ENCODE peak calls at places on chromosomes 7 and 10, in four cellular contexts. V is fibroblast of pulmonary artery, D is brain microvascular endothelial cell, K is astrocyte of the spinal cord. L is an unnamed sample.

GRCh38 chr7:74141705-74142104 is 32.5 kb upstream of the EIF4H start:
- DNase-seq in K (no peak), D (no peak), V (no peak), L (peak)

GRCh38 chr7:106486331-106486730 is 174.6 kb downstream of the CCDC71L start:
- DNase-seq in D (no peak), V (peak), K (peak), L (peak)

GRCh38 chr10:115624448-115624847 is 531.3 kb downstream of the ATRNL1 start:
- DNase-seq in D (peak), K (peak), V (no peak), L (peak)

GRCh38 chr7:94289071-94289470 is 105.6 kb upstream of the COL1A2 start:
- DNase-seq in V (peak), D (peak), K (peak), L (peak)

GRCh38 chr7:38940774-38941173 is 31.8 kb upstream of the VPS41 start:
- DNase-seq in V (no peak), K (no peak), D (no peak), L (no peak)

GRCh38 chr10:1120146-1120695 is 64.0 kb downstream of the WDR37 start:
- DNase-seq in K (peak), D (no peak), V (no peak), L (no peak)

GRCh38 chr10:71214641-71215160 is 2.3 kb downstream of the UNC5B start:
- DNase-seq in D (no peak), K (no peak), V (no peak), L (no peak)

GRCh38 chr7:128164061-128164954 is 76.8 kb upstream of the LEP start:
- DNase-seq in V (peak), K (peak), D (peak), L (peak)

GRCh38 chr10:127462643-127463295 is 86.3 kb upstream of the NPS start:
- DNase-seq in D (no peak), V (no peak), K (no peak), L (no peak)

GRCh38 chr7:138125119-138125518 is 48.9 kb downstream of the AKR1D1 start:
- DNase-seq in K (peak), V (peak), D (peak), L (peak)

GRCh38 chr7:101519324-101520017 is 109.6 kb downstream of the MYL10 start:
- DNase-seq in D (peak), V (peak), K (peak), L (peak)

GRCh38 chr10:128481152-128481551 is 354.9 kb upstream of the MKI67 start:
- DNase-seq in K (no peak), D (no peak), V (no peak), L (no peak)

GRCh38 chr10:91054325-91054724 is 133.4 kb upstream of the ANKRD1 start:
- DNase-seq in K (no peak), V (peak), D (peak), L (peak)

GRCh38 chr10:34473174-34474059 is 341.7 kb downstream of the PARD3 start:
- DNase-seq in V (no peak), D (no peak), K (no peak), L (no peak)

GRCh38 chr10:33122014-33122788 is 164.2 kb upstream of the ITGB1 start:
- DNase-seq in D (peak), K (peak), V (peak), L (no peak)

GRCh38 chr10:102133373-102134195 is 744 bp downstream of the PPRC1 start:
- DNase-seq in V (peak), D (peak), K (peak), L (peak)

GRCh38 chr10:119491941-119492340 is 50.6 kb downstream of the RGS10 start:
- DNase-seq in D (no peak), V (no peak), K (no peak), L (no peak)

GRCh38 chr10:101304316-101304715 is 49.6 kb upstream of the BTRC start:
- DNase-seq in D (no peak), K (no peak), V (no peak), L (no peak)

GRCh38 chr10:97849101-97849490 is 547 bp upstream of the GOLGA7B start:
- DNase-seq in K (no peak), V (no peak), D (no peak), L (no peak)
- H3K4me3 ChIP-seq in K (no peak), V (no peak), D (no peak), L (no peak)

GRCh38 chr10:12710594-12711343 is 290.7 kb downstream of the CCDC3 start:
- DNase-seq in V (peak), D (peak), K (peak), L (peak)

GRCh38 chr10:12710157-12710556 is 291.4 kb downstream of the CCDC3 start:
- DNase-seq in K (no peak), D (no peak), V (no peak), L (no peak)

GRCh38 chr10:12709516-12709915 is 292.0 kb downstream of the CCDC3 start:
- DNase-seq in V (peak), D (no peak), K (peak), L (peak)

GRCh38 chr10:12712284-12712983 is 289.1 kb downstream of the CCDC3 start:
- DNase-seq in K (no peak), D (no peak), V (no peak), L (no peak)

GRCh38 chr10:12711344-12711708 is 290.2 kb downstream of the CCDC3 start:
- DNase-seq in D (no peak), K (no peak), V (no peak), L (no peak)
- TF ChIP-seq CTCF in D (no peak), K (no peak), V (no peak), L (no peak)

GRCh38 chr10:132187421-132188138 is 832 bp downstream of the DPYSL4 start:
- DNase-seq in K (no peak), V (no peak), D (no peak), L (no peak)

GRCh38 chr10:132184816-132185593 is 1.7 kb upstream of the DPYSL4 start:
- DNase-seq in V (no peak), D (no peak), K (no peak), L (no peak)

GRCh38 chr10:132188331-132188730 is 1.6 kb downstream of the DPYSL4 start:
- DNase-seq in D (no peak), V (no peak), K (no peak), L (no peak)

GRCh38 chr10:132186488-132187413 is at the start of gene DPYSL4:
- DNase-seq in D (no peak), V (peak), K (no peak), L (no peak)

DNA sequence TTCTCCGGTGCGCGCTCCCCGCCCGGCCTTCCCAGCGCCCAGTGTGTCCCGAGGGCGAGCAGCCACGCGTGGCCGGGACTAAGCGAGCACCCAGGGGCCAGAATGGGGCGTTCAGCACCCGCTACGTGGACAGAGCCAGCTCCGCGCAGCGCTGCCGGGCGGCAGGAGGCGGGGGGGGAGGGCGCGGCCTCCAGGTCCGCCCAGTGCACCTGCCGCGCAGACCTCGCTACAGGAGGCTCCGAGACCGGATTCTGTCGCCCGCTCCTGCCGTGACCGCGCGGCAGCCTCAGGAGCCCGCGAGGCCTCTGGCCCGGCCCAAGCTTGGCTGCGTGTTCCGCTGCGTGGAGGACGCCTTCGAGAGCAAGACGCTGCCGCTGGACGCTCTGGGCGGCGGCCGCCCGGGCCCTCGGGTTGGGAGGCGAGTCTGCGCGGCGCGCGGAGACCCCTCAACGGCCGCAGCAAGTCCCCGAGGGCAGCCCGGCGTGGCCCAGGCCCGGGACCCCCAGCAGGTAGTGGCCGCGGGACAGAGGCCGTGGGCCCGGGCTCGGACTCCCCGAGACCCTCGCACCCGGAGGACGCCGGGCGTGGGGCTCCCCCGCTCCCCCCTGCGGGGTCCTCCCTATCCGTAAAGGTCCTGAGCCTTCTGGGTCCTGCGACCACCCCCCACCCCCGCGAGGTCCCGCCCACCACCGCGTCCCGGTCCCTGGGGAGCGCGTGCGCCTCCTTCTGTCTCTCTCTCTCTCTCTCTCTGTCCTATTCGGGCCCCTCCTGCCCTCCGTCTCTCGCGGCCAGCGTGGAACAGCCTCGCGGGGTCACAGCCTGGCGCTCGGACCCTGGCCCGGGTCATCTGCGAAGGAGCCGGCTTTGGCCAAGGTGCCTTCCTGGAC is 904 bp upstream of the DPYSL4 start:
- DNase-seq in D (no peak), V (peak), K (peak), L (peak)
- H3K4me3 ChIP-seq in D (no peak), V (peak), K (no peak), L (peak)

GRCh38 chr7:100493476-100494264 is 9.9 kb downstream of the NYAP1 start:
- DNase-seq in K (peak), V (no peak), D (no peak), L (no peak)

GRCh38 chr7:100489824-100490223 is 6.1 kb downstream of the NYAP1 start:
- DNase-seq in K (peak), D (peak), V (peak), L (peak)

GRCh38 chr7:100491192-100491578 is 7.5 kb downstream of the NYAP1 start:
- DNase-seq in D (no peak), K (no peak), V (no peak), L (no peak)

GRCh38 chr7:100490483-100491191 is 6.9 kb downstream of the NYAP1 start:
- DNase-seq in V (no peak), D (no peak), K (no peak), L (no peak)

GRCh38 chr7:100492738-100493475 is 9.2 kb downstream of the NYAP1 start:
- DNase-seq in K (no peak), V (no peak), D (no peak), L (no peak)
- TF ChIP-seq CTCF in K (no peak), V (no peak), D (no peak), L (no peak)

DNA sequence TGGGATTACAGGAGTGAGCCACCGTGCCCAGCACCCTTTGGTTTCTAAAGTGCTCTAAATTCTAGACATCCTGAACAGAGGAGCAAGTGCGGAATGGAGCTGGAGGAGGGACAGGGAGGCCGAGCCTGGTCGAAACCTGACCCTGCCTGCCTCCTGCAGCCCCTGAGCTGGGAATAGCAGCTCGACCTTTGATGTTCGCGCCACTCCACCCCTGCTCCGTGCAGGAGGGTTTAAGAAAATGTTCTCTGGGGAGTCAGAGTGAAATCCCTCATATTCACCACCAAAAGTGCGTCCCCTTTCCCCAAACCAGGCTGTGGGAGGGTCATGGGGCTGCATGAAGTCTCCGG is 1.8 kb downstream of the PGAM2 start:
- DNase-seq in K (no peak), D (no peak), V (no peak), L (no peak)
- H3K4me3 ChIP-seq in K (no peak), D (no peak), V (no peak), L (no peak)

DNA sequence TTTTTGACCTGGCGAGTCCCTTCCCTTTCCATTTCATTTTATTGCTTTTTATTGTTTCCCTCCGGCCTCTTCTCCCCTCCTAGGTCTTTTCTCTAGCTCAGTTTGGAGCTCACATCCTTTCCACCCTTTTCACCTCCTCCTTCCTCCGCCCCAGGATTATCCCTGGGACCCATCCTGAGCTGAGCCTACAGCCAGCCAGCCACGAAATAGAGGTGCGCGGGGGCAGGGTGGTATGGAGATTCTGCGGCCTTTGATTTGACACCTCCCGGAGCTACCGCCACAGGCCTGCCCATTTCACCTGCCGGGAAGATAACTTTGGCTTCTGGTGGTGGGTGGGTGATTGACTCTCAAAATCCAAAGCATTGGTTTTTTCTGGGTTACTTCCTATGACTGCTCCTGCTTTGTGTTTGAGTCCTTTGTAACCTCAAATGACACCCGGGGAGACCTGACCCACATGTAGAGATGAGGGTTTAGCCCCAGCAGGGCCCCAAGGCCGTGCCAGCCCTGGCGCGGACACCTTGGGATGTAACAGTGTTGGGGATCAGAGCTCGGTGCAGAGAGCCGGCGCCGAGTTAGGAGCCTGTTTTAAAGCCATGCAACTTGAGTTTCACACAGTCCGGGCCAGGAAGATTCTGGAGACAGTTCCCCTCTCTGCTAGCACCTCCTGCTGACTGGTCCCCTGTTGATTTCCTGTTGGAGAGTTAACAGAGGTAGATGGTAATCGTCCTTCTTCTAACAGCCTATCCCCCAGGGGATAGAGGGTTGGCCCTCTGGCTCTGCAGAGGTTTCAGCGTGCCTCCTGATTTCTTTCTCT is 1.5 kb downstream of the DUSP5 start:
- DNase-seq in V (peak), K (peak), D (no peak), L (no peak)
- TF ChIP-seq CTCF in V (peak), K (peak), D (peak), L (peak)

GRCh38 chr10:73997479-73997805 is 474 bp upstream of the VCL start:
- DNase-seq in V (no peak), D (no peak), K (no peak), L (no peak)
- H3K4me3 ChIP-seq in V (peak), D (peak), K (peak), L (peak)